ENCODE peak calls at places on chromosomes 4 and X, in five cellular contexts. One of them, this sample, is unnamed.

GRCh38 chrX:1455948-1456280 is 3.2 kb upstream of the ASMTL start:
- DNase-seq in thoracic aorta: no peak
- DNase-seq in AG04450: no peak
- DNase-seq in cardiac fibroblast: no peak
- DNase-seq in GM20000: no peak
- DNase-seq in this sample: no peak

GRCh38 chr4:67087897-67088296 is 457.4 kb downstream of the CENPC start:
- DNase-seq in thoracic aorta: no peak
- DNase-seq in AG04450: no peak
- DNase-seq in cardiac fibroblast: peak; percentile 34
- DNase-seq in GM20000: peak; percentile 14
- DNase-seq in this sample: no peak

GRCh38 chr4:153010137-153010536 is 74.0 kb downstream of the FHDC1 start:
- DNase-seq in thoracic aorta: no peak
- DNase-seq in AG04450: no peak
- DNase-seq in cardiac fibroblast: no peak
- DNase-seq in GM20000: no peak
- DNase-seq in this sample: no peak

GRCh38 chrX:50579955-50580354 is 109.3 kb upstream of the DGKK start:
- DNase-seq in thoracic aorta: no peak
- DNase-seq in AG04450: peak; percentile 11
- DNase-seq in cardiac fibroblast: peak; percentile 73
- DNase-seq in GM20000: peak; percentile 40
- DNase-seq in this sample: peak; percentile 8

GRCh38 chr4:107130157-107130556 is 94.0 kb upstream of the DKK2 start:
- DNase-seq in thoracic aorta: no peak
- DNase-seq in AG04450: no peak
- DNase-seq in cardiac fibroblast: peak; percentile 59
- DNase-seq in GM20000: no peak
- DNase-seq in this sample: no peak

GRCh38 chr4:53917719-53918118 is 146.7 kb downstream of the CHIC2 start:
- DNase-seq in thoracic aorta: no peak
- DNase-seq in AG04450: no peak
- DNase-seq in cardiac fibroblast: peak; percentile 16
- DNase-seq in GM20000: no peak
- DNase-seq in this sample: no peak

GRCh38 chr4:185838514-185839203 is 26.7 kb upstream of the SORBS2 start:
- DNase-seq in thoracic aorta: no peak
- DNase-seq in AG04450: no peak
- DNase-seq in cardiac fibroblast: peak; percentile 25
- DNase-seq in GM20000: no peak
- DNase-seq in this sample: no peak

GRCh38 chr4:53916431-53916889 is 147.9 kb downstream of the CHIC2 start:
- DNase-seq in thoracic aorta: no peak
- DNase-seq in AG04450: no peak
- DNase-seq in cardiac fibroblast: peak; percentile 84
- DNase-seq in GM20000: no peak
- DNase-seq in this sample: no peak

GRCh38 chr4:153725811-153726154 is 34.0 kb downstream of the RNF175 start:
- DNase-seq in thoracic aorta: no peak
- DNase-seq in AG04450: no peak
- DNase-seq in cardiac fibroblast: no peak
- DNase-seq in GM20000: no peak
- DNase-seq in this sample: no peak

GRCh38 chr4:102411416-102411815 is 66.1 kb upstream of the SLC39A8 start:
- DNase-seq in thoracic aorta: no peak
- DNase-seq in AG04450: no peak
- DNase-seq in cardiac fibroblast: peak; percentile 32
- DNase-seq in GM20000: no peak
- DNase-seq in this sample: peak; percentile 47

GRCh38 chrX:135480076-135480475 is 40.4 kb upstream of the INTS6L start:
- DNase-seq in thoracic aorta: no peak
- DNase-seq in AG04450: no peak
- DNase-seq in cardiac fibroblast: no peak
- DNase-seq in GM20000: no peak
- DNase-seq in this sample: no peak

GRCh38 chr4:156378053-156378665 is 424.5 kb upstream of the CTSO start:
- DNase-seq in thoracic aorta: no peak
- DNase-seq in AG04450: peak; percentile 54
- DNase-seq in cardiac fibroblast: peak; percentile 87
- DNase-seq in GM20000: peak; percentile 34
- DNase-seq in this sample: no peak

GRCh38 chr4:39255266-39255665 is 72.9 kb downstream of the WDR19 start:
- DNase-seq in thoracic aorta: no peak
- DNase-seq in AG04450: no peak
- DNase-seq in cardiac fibroblast: peak; percentile 81
- DNase-seq in GM20000: no peak
- DNase-seq in this sample: no peak
- TF ChIP-seq CTCF in thoracic aorta: no peak
- TF ChIP-seq CTCF in AG04450: no peak
- TF ChIP-seq CTCF in cardiac fibroblast: peak; percentile 43
- TF ChIP-seq CTCF in GM20000: no peak
- TF ChIP-seq CTCF in this sample: no peak

GRCh38 chrX:119790977-119791436 is 423 bp downstream of the RPL39 start:
- DNase-seq in thoracic aorta: no peak
- DNase-seq in AG04450: no peak
- DNase-seq in cardiac fibroblast: peak; percentile 52
- DNase-seq in GM20000: no peak
- DNase-seq in this sample: no peak
- TF ChIP-seq CTCF in thoracic aorta: no peak
- TF ChIP-seq CTCF in AG04450: no peak
- TF ChIP-seq CTCF in cardiac fibroblast: no peak
- TF ChIP-seq CTCF in GM20000: peak; percentile 15
- TF ChIP-seq CTCF in this sample: peak; percentile 19

DNA sequence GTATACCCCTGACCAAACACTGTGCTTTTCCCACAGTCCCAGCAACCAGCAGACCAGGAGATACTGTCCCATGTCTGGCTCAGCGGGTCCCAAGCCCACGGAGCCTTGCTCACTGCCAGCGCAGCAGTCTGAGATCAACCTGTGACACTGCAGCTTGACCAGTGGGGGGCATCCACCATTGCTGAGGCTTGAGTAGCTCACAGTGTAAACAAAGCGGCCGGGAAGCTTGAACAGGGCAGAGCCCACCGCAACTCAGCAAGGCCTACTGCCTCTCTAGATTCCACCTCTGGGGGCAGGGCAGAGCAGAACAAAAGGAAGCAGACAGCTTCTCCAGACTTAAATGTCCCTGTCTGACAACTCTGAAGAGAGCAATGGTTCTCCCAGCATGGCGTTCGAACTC is 58.1 kb downstream of the SLC10A6 start:
- DNase-seq in thoracic aorta: no peak
- DNase-seq in AG04450: no peak
- DNase-seq in cardiac fibroblast: no peak
- DNase-seq in GM20000: no peak
- DNase-seq in this sample: no peak
- TF ChIP-seq CTCF in thoracic aorta: no peak
- TF ChIP-seq CTCF in AG04450: no peak
- TF ChIP-seq CTCF in cardiac fibroblast: no peak
- TF ChIP-seq CTCF in GM20000: no peak
- TF ChIP-seq CTCF in this sample: no peak

DNA sequence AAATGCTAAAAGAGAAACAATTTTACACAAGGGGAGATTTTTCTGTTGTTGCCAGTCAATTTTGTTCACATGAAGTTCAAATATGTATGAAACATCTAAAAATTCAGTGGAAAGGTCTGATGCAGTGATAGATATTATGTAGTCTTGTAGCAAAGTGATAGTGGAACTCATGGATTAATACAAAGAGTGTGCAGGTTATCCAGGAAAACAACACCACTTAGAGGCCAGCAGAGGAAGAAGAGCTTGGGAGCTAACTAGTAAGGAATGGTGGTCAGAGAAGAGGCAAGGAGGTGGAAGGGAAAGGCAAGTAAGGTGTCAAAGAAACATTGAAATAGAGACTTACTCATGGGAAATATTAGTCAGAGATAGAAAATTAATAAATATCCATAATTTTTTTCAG is 395.6 kb downstream of the MAPK10 start:
- DNase-seq in thoracic aorta: no peak
- DNase-seq in AG04450: no peak
- DNase-seq in cardiac fibroblast: no peak
- DNase-seq in GM20000: no peak
- DNase-seq in this sample: no peak
- TF ChIP-seq CTCF in thoracic aorta: no peak
- TF ChIP-seq CTCF in AG04450: peak; percentile 1
- TF ChIP-seq CTCF in cardiac fibroblast: no peak
- TF ChIP-seq CTCF in GM20000: no peak
- TF ChIP-seq CTCF in this sample: peak; percentile 9

GRCh38 chr4:41725254-41725653 is 23.3 kb downstream of the PHOX2B start:
- DNase-seq in thoracic aorta: no peak
- DNase-seq in AG04450: no peak
- DNase-seq in cardiac fibroblast: no peak
- DNase-seq in GM20000: no peak
- DNase-seq in this sample: no peak
- TF ChIP-seq CTCF in thoracic aorta: no peak
- TF ChIP-seq CTCF in AG04450: peak; percentile 19
- TF ChIP-seq CTCF in cardiac fibroblast: no peak
- TF ChIP-seq CTCF in GM20000: no peak
- TF ChIP-seq CTCF in this sample: no peak

This sample was measured in AG09319.